ENCODE peak calls at places on chromosomes 3 and 15, in eight cellular contexts. One of them, this sample, is unnamed.

GRCh38 chr3:59339818-59340217 is 290.0 kb upstream of the CFAP20DC start:
- DNase-seq in neural progenitor cell: no peak
- DNase-seq in GM12864: peak; percentile 12
- DNase-seq in kidney epithelial cell: no peak
- DNase-seq in fibroblast of the aortic adventitia: no peak
- DNase-seq in thyroid gland: no peak
- DNase-seq in thoracic aorta: no peak
- DNase-seq in HCT116: no peak
- DNase-seq in this sample: no peak

GRCh38 chr3:128481438-128481942 is 11.5 kb downstream of the GATA2 start:
- DNase-seq in neural progenitor cell: peak; percentile 70
- DNase-seq in thoracic aorta: no peak
- DNase-seq in thyroid gland: no peak
- DNase-seq in GM12864: no peak
- DNase-seq in HCT116: no peak
- DNase-seq in fibroblast of the aortic adventitia: peak; percentile 25
- DNase-seq in kidney epithelial cell: no peak
- DNase-seq in this sample: no peak

GRCh38 chr3:137171834-137172603 is 214.2 kb downstream of the IL20RB start:
- DNase-seq in thoracic aorta: no peak
- DNase-seq in kidney epithelial cell: no peak
- DNase-seq in thyroid gland: no peak
- DNase-seq in neural progenitor cell: no peak
- DNase-seq in fibroblast of the aortic adventitia: no peak
- DNase-seq in GM12864: no peak
- DNase-seq in HCT116: no peak
- DNase-seq in this sample: no peak

GRCh38 chr3:105967117-105967516 is 98.3 kb upstream of the CBLB start:
- DNase-seq in fibroblast of the aortic adventitia: peak; percentile 86
- DNase-seq in thyroid gland: no peak
- DNase-seq in HCT116: no peak
- DNase-seq in kidney epithelial cell: no peak
- DNase-seq in GM12864: no peak
- DNase-seq in thoracic aorta: no peak
- DNase-seq in neural progenitor cell: no peak
- DNase-seq in this sample: peak; percentile 16

GRCh38 chr15:31495281-31495680 is 168.6 kb downstream of the KLF13 start:
- DNase-seq in thoracic aorta: no peak
- DNase-seq in HCT116: no peak
- DNase-seq in neural progenitor cell: no peak
- DNase-seq in kidney epithelial cell: no peak
- DNase-seq in fibroblast of the aortic adventitia: no peak
- DNase-seq in thyroid gland: no peak
- DNase-seq in GM12864: no peak
- DNase-seq in this sample: no peak

GRCh38 chr3:124557433-124558232 is 172.6 kb upstream of the UMPS start:
- DNase-seq in HCT116: no peak
- DNase-seq in GM12864: no peak
- DNase-seq in thoracic aorta: no peak
- DNase-seq in neural progenitor cell: no peak
- DNase-seq in thyroid gland: peak; percentile 18
- DNase-seq in kidney epithelial cell: no peak
- DNase-seq in fibroblast of the aortic adventitia: peak; percentile 26
- DNase-seq in this sample: peak; percentile 57

GRCh38 chr3:42692667-42693529 is 7.6 kb downstream of the KLHL40 start:
- DNase-seq in thoracic aorta: no peak
- DNase-seq in neural progenitor cell: no peak
- DNase-seq in HCT116: no peak
- DNase-seq in kidney epithelial cell: no peak
- DNase-seq in thyroid gland: no peak
- DNase-seq in fibroblast of the aortic adventitia: no peak
- DNase-seq in GM12864: no peak
- DNase-seq in this sample: no peak

GRCh38 chr3:194098036-194098871 is 37.7 kb upstream of the HES1 start:
- DNase-seq in kidney epithelial cell: no peak
- DNase-seq in thyroid gland: peak; percentile 52
- DNase-seq in GM12864: no peak
- DNase-seq in fibroblast of the aortic adventitia: peak; percentile 30
- DNase-seq in HCT116: no peak
- DNase-seq in neural progenitor cell: peak; percentile 50
- DNase-seq in thoracic aorta: no peak
- DNase-seq in this sample: no peak

GRCh38 chr3:37892917-37893595 is 31.4 kb downstream of the CTDSPL start:
- DNase-seq in GM12864: no peak
- DNase-seq in fibroblast of the aortic adventitia: peak; percentile 23
- DNase-seq in neural progenitor cell: no peak
- DNase-seq in thyroid gland: peak; percentile 59
- DNase-seq in kidney epithelial cell: peak; percentile 39
- DNase-seq in thoracic aorta: no peak
- DNase-seq in HCT116: no peak
- DNase-seq in this sample: no peak

GRCh38 chr3:88809993-88810392 is 297.4 kb upstream of the EPHA3 start:
- DNase-seq in thoracic aorta: no peak
- DNase-seq in neural progenitor cell: no peak
- DNase-seq in kidney epithelial cell: no peak
- DNase-seq in HCT116: no peak
- DNase-seq in thyroid gland: no peak
- DNase-seq in fibroblast of the aortic adventitia: peak; percentile 13
- DNase-seq in GM12864: no peak
- DNase-seq in this sample: no peak

GRCh38 chr15:71634820-71635219 is 175.5 kb upstream of the NR2E3 start:
- DNase-seq in thyroid gland: no peak
- DNase-seq in fibroblast of the aortic adventitia: peak; percentile 48
- DNase-seq in GM12864: no peak
- DNase-seq in neural progenitor cell: peak; percentile 58
- DNase-seq in thoracic aorta: no peak
- DNase-seq in kidney epithelial cell: no peak
- DNase-seq in HCT116: no peak
- DNase-seq in this sample: no peak

DNA sequence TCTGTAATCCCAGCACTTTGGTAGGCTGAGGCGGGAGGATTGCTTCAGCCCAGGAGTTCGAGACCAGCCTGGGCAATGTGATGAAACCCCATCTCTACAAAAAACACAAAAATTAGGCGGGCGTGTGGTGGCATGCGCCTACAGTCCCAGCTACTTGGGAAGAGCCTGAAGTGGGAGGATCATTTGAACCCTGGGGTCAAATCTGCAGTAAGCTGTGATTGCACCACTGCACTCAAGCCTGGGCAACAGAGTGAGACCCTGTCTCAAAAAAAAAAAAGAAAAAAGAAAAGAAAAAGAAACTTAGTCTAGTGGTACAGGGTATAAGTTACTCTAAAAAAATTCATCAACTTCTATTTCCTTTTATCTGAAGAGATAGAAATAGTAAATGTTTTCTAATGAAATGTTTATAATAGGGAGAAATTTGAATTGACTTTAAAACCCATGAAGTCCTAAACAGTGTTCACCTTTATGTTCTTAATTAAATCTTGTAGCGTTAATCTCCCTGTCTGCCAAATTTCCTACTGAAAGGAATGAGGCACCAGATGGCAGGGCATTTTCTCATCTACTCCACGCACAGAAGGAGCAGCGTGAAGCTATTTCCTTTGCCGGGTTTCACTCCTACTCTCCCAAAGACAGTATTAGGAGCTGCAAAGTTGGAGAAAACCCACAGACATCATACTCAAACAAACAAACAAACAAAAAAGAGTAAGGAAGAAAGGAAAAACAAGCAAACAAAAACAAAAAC is 1.9 kb downstream of the PCLAF start:
- DNase-seq in thyroid gland: no peak
- DNase-seq in GM12864: no peak
- DNase-seq in thoracic aorta: no peak
- DNase-seq in HCT116: no peak
- DNase-seq in kidney epithelial cell: no peak
- DNase-seq in fibroblast of the aortic adventitia: no peak
- DNase-seq in neural progenitor cell: no peak
- DNase-seq in this sample: no peak
- H3K4me3 ChIP-seq in thyroid gland: no peak overlapping the region
- H3K4me3 ChIP-seq in GM12864: peak overlapping the region; percentile 84
- H3K4me3 ChIP-seq in thoracic aorta: no peak overlapping the region
- H3K4me3 ChIP-seq in HCT116: no peak overlapping the region
- H3K4me3 ChIP-seq in kidney epithelial cell: peak overlapping the region; percentile 20
- H3K4me3 ChIP-seq in fibroblast of the aortic adventitia: no peak overlapping the region
- H3K4me3 ChIP-seq in neural progenitor cell: peak overlapping the region; percentile 69
- H3K4me3 ChIP-seq in this sample: peak overlapping the region; percentile 85

DNA sequence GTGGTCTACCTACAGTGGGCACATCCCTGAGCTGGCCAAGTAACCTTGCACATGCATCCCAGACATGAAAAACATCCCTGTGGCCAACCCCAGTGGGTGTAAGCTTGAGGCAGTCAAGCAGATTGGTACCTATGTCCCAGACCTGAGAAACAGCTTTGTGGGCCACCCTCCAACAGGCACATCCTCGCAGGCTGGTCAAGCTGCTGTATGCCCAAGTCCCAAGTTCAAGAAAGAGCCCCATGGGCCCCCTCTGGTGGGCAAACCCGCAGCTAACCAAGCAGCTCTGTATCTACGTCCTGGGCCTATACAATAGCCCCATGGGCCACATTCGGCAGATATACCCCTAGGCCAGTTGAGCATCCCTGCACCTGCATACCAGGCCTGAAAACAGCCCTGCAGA is 186.3 kb upstream of the GPR149 start:
- DNase-seq in GM12864: no peak
- DNase-seq in neural progenitor cell: no peak
- DNase-seq in thyroid gland: no peak
- DNase-seq in HCT116: no peak
- DNase-seq in fibroblast of the aortic adventitia: no peak
- DNase-seq in kidney epithelial cell: no peak
- DNase-seq in thoracic aorta: no peak
- DNase-seq in this sample: no peak
- TF ChIP-seq CTCF in GM12864: no peak
- TF ChIP-seq CTCF in neural progenitor cell: no peak
- TF ChIP-seq CTCF in thyroid gland: no peak
- TF ChIP-seq CTCF in HCT116: peak; percentile 18
- TF ChIP-seq CTCF in fibroblast of the aortic adventitia: no peak
- TF ChIP-seq CTCF in kidney epithelial cell: no peak
- TF ChIP-seq CTCF in thoracic aorta: no peak
- TF ChIP-seq CTCF in this sample: no peak

GRCh38 chr15:67824900-67825879 is at the start of gene SKOR1:
- DNase-seq in neural progenitor cell: peak; percentile 85
- DNase-seq in kidney epithelial cell: no peak
- DNase-seq in HCT116: no peak
- DNase-seq in thoracic aorta: no peak
- DNase-seq in thyroid gland: no peak
- DNase-seq in fibroblast of the aortic adventitia: peak; percentile 43
- DNase-seq in GM12864: no peak
- DNase-seq in this sample: peak; percentile 32

GRCh38 chr15:67827561-67828378 is 2.5 kb downstream of the SKOR1 start:
- DNase-seq in HCT116: no peak
- DNase-seq in thyroid gland: no peak
- DNase-seq in thoracic aorta: no peak
- DNase-seq in GM12864: no peak
- DNase-seq in kidney epithelial cell: no peak
- DNase-seq in fibroblast of the aortic adventitia: no peak
- DNase-seq in neural progenitor cell: peak; percentile 75
- DNase-seq in this sample: no peak

GRCh38 chr15:67826717-67827560 is 1.6 kb downstream of the SKOR1 start:
- DNase-seq in HCT116: no peak
- DNase-seq in GM12864: no peak
- DNase-seq in kidney epithelial cell: no peak
- DNase-seq in thoracic aorta: no peak
- DNase-seq in fibroblast of the aortic adventitia: no peak
- DNase-seq in neural progenitor cell: peak; percentile 44
- DNase-seq in thyroid gland: no peak
- DNase-seq in this sample: no peak

GRCh38 chr15:67824157-67824899 is 981 bp upstream of the SKOR1 start:
- DNase-seq in HCT116: no peak
- DNase-seq in thoracic aorta: no peak
- DNase-seq in fibroblast of the aortic adventitia: no peak
- DNase-seq in GM12864: no peak
- DNase-seq in kidney epithelial cell: no peak
- DNase-seq in thyroid gland: no peak
- DNase-seq in neural progenitor cell: no peak
- DNase-seq in this sample: no peak

DNA sequence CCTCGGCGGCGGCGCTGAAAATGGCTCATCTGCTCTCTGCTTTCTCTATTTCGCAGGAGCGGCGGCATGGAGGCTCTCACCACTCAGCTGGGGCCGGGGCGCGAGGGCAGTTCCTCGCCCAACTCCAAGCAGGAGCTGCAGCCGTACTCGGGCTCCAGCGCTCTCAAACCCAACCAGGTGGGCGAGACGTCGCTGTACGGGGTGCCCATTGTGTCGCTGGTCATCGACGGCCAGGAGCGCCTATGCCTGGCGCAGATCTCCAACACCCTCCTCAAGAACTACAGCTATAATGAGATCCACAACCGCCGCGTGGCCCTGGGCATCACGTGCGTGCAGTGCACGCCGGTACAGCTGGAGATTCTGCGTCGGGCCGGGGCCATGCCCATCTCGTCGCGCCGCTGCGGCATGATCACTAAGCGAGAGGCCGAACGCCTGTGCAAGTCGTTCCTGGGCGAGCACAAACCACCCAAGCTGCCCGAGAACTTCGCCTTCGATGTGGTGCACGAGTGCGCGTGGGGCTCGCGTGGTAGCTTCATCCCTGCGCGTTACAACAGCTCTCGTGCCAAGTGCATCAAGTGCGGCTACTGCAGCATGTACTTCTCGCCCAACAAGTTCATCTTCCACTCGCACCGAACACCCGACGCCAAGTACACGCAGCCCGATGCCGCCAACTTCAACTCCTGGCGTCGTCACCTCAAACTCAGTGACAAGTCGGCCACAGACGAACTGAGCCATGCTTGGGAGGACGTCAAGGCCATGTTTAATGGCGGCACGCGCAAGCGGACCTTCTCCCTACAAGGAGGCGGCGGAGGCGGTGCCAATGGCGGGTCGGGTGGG is 789 bp downstream of the SKOR1 start:
- DNase-seq in neural progenitor cell: peak; percentile 58
- DNase-seq in kidney epithelial cell: no peak
- DNase-seq in HCT116: no peak
- DNase-seq in thyroid gland: no peak
- DNase-seq in fibroblast of the aortic adventitia: no peak
- DNase-seq in GM12864: no peak
- DNase-seq in thoracic aorta: no peak
- DNase-seq in this sample: no peak
- H3K4me3 ChIP-seq in neural progenitor cell: peak overlapping the region; percentile 19
- H3K4me3 ChIP-seq in kidney epithelial cell: no peak overlapping the region
- H3K4me3 ChIP-seq in HCT116: no peak overlapping the region
- H3K4me3 ChIP-seq in thyroid gland: no peak overlapping the region
- H3K4me3 ChIP-seq in fibroblast of the aortic adventitia: no peak overlapping the region
- H3K4me3 ChIP-seq in GM12864: no peak overlapping the region
- H3K4me3 ChIP-seq in thoracic aorta: peak overlapping the region; percentile 45
- H3K4me3 ChIP-seq in this sample: no peak overlapping the region

DNA sequence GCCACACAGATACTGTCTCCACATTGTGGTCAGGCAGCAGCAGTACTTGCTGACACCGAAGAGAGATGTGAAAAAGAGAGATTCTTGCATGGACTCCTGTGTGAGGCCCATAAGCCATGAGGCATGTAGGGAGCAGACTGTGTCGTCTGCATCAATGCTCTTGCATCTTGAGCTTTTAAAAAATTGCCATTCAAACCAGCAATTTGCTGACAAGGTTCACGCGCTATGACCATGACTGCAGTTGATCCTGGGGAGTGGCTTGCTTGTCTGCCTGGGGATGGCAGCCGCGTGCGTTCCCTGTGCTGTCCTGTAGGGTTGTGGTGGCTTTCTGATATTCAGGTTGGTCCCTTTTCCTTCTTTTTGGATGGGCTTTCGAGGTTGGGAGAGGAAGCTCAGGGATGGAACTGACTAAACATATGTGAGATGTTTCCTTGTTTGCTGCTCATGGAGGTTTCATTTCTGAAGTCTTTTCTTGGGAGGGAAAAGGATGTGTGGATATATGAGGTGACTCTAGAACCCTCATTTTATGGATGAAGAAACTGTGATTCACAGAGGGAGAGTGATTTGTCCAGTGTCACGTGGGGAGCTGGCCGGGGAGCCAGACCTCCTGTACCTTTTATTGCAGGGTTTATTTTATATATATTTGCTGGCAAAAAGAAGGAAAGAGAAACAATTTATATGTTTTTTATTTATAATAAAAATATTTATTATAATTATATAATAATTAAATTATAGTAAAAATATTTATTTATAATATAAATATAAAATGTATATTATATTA is 48.6 kb downstream of the LPP start:
- DNase-seq in thyroid gland: no peak
- DNase-seq in kidney epithelial cell: no peak
- DNase-seq in neural progenitor cell: no peak
- DNase-seq in HCT116: peak; percentile 2
- DNase-seq in thoracic aorta: no peak
- DNase-seq in fibroblast of the aortic adventitia: no peak
- DNase-seq in GM12864: no peak
- DNase-seq in this sample: no peak
- TF ChIP-seq CTCF in thyroid gland: no peak
- TF ChIP-seq CTCF in kidney epithelial cell: no peak
- TF ChIP-seq CTCF in neural progenitor cell: peak; percentile 19
- TF ChIP-seq CTCF in HCT116: peak; percentile 30
- TF ChIP-seq CTCF in thoracic aorta: peak; percentile 23
- TF ChIP-seq CTCF in fibroblast of the aortic adventitia: no peak
- TF ChIP-seq CTCF in GM12864: peak; percentile 11
- TF ChIP-seq CTCF in this sample: no peak